ENCODE peak calls at places on chromosome 15, in four cellular contexts. L is brain microvascular endothelial cell, B is hepatocyte, T is HL-60. E is an unnamed sample.
A peak's percentile ranks its signal among the peaks of the same experiment; 100 is the strongest.

GRCh38 chr15:73414876-73415275 is 28.1 kb upstream of the REC114 start:
- DNase-seq in L (no peak), B (no peak), T (no peak), E (no peak)

GRCh38 chr15:49155834-49156627 is 632 bp upstream of the COPS2 start:
- DNase-seq in L (peak; percentile 42), B (peak; percentile 23), T (no peak), E (no peak)

GRCh38 chr15:34588046-34588674 is 4.7 kb upstream of the GOLGA8B start:
- DNase-seq in L (peak; percentile 80), B (peak; percentile 70), T (peak; percentile 68), E (peak; percentile 63)

GRCh38 chr15:62932436-62932835 is 110.1 kb upstream of the TPM1 start:
- DNase-seq in L (peak; percentile 63), B (no peak), T (no peak), E (no peak)

GRCh38 chr15:89330881-89331595 is 3.6 kb downstream of the POLG start:
- DNase-seq in L (no peak), B (no peak), T (no peak), E (no peak)

GRCh38 chr15:55917881-55918296 is 75.5 kb downstream of the NEDD4 start:
- DNase-seq in L (peak; percentile 85), B (peak; percentile 75), T (no peak), E (no peak)

GRCh38 chr15:29615791-29616190 is 206.5 kb downstream of the TJP1 start:
- DNase-seq in L (no peak), B (no peak), T (no peak), E (peak; percentile 48)

GRCh38 chr15:71357357-71357756 is 242.1 kb downstream of the THSD4 start:
- DNase-seq in L (no peak), B (no peak), T (no peak), E (no peak)

GRCh38 chr15:60390931-60391501 is 6.8 kb downstream of the ANXA2 start:
- DNase-seq in L (peak; percentile 81), B (peak; percentile 78), T (no peak), E (peak; percentile 85)

GRCh38 chr15:25179673-25180511 is 225.1 kb downstream of the SNRPN start:
- DNase-seq in L (no peak), B (no peak), T (no peak), E (peak; percentile 10)

GRCh38 chr15:35107122-35107521 is 22.0 kb upstream of the NANOGP8 start:
- DNase-seq in L (no peak), B (no peak), T (no peak), E (no peak)

DNA sequence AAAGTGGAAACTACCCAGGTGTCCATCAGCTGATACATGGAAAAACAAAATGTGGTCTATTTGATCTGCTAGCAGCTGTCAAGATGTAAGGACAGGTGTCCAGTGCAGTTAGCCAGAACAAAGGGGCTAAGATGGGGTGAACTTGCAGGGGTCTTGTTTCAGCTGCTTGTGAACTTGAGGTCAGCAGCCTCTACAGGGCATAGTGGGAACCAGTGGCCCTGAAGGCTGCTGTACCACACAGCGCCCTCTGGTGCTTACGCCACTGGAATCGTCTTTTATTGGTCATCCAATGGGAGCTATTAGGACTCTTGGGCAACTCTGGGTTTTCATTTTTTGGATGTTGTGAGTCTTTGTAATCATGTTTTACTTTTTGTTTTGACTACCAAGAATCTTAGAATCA is 62.2 kb upstream of the CTSH start:
- DNase-seq in L (peak; percentile 44), B (peak; percentile 73), T (no peak), E (no peak)
- TF ChIP-seq CTCF in L (peak; percentile 77), B (peak; percentile 60), T (no peak), E (no peak)

GRCh38 chr15:87959658-87960057 is 296.9 kb downstream of the NTRK3 start:
- DNase-seq in L (no peak), B (no peak), T (no peak), E (no peak)
- H3K4me3 ChIP-seq in L (no peak overlapping the region), B (no peak overlapping the region), T (no peak overlapping the region), E (no peak overlapping the region)

DNA sequence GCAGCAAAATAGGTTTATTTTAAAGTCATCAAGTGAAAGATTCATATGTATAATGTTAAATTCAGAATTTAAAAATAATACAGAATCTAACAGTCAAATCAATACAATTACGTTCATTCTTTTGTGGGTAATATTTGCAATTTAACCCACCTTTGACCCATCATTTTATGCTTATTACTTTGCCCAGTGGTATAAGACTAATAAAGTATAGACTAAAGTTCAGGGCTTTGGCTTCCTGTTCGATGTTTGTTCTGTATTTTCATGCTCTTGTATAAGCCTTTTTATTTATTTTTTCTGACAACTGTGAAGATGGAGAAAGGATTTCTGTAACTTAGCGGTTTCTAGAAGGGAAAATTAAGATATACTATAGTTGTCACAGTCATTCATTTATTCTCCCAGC is 44.3 kb upstream of the EIF3J start:
- DNase-seq in L (no peak), B (no peak), T (no peak), E (no peak)
- TF ChIP-seq CTCF in L (no peak), B (no peak), T (no peak), E (no peak)

GRCh38 chr15:78492841-78493240 is 14.5 kb upstream of the HYKK start:
- DNase-seq in L (no peak), B (no peak), T (no peak), E (no peak)
- H3K4me3 ChIP-seq in L (no peak overlapping the region), B (no peak overlapping the region), T (no peak overlapping the region), E (no peak overlapping the region)